ENCODE peak calls at places on chromosomes 3 and 15, in six cellular contexts. W is ovary, E is sigmoid colon, Y is heart left ventricle, B is lower leg skin, N is breast epithelium. P is an unnamed sample.
A peak's percentile ranks its signal among the peaks of the same experiment; 100 is the strongest.

GRCh38 chr3:100968908-100969556 is 24.2 kb downstream of the ABI3BP start:
- DNase-seq in W (no peak), E (peak; percentile 73), Y (peak; percentile 26), B (no peak), N (no peak), P (no peak)

GRCh38 chr3:124298951-124299350 is 307.0 kb upstream of the ROPN1 start:
- DNase-seq in W (no peak), E (no peak), Y (no peak), B (no peak), N (no peak), P (no peak)

GRCh38 chr3:71680588-71680987 is 44.6 kb downstream of the EIF4E3 start:
- DNase-seq in W (no peak), E (no peak), Y (no peak), B (no peak), N (no peak), P (peak; percentile 24)

GRCh38 chr15:82108489-82109078 is 62.8 kb upstream of the MEX3B start:
- DNase-seq in W (peak; percentile 30), E (peak; percentile 70), Y (peak; percentile 55), B (peak; percentile 92), N (peak; percentile 40), P (peak; percentile 48)

GRCh38 chr3:57646723-57647122 is 46.2 kb downstream of the DENND6A start:
- DNase-seq in W (no peak), E (no peak), Y (peak; percentile 35), B (no peak), N (no peak), P (no peak)

GRCh38 chr15:88057836-88058235 is 198.7 kb downstream of the NTRK3 start:
- DNase-seq in W (no peak), E (no peak), Y (no peak), B (no peak), N (no peak), P (no peak)

GRCh38 chr15:101115887-101116680 is 135.8 kb downstream of the CHSY1 start:
- DNase-seq in W (peak; percentile 57), E (peak; percentile 84), Y (peak; percentile 72), B (no peak), N (peak; percentile 70), P (no peak)

GRCh38 chr15:73724211-73724610 is 28.9 kb downstream of the INSYN1 start:
- DNase-seq in W (no peak), E (no peak), Y (no peak), B (no peak), N (no peak), P (no peak)

GRCh38 chr15:32765236-32765635 is 47.4 kb downstream of the GREM1 start:
- DNase-seq in W (no peak), E (no peak), Y (no peak), B (no peak), N (no peak), P (no peak)

GRCh38 chr15:44882499-44882968 is 74.0 kb upstream of the TERB2 start:
- DNase-seq in W (no peak), E (no peak), Y (no peak), B (no peak), N (no peak), P (peak; percentile 7)

GRCh38 chr15:77251662-77252061 is 168.2 kb downstream of the PEAK1 start:
- DNase-seq in W (no peak), E (no peak), Y (no peak), B (no peak), N (no peak), P (no peak)
- TF ChIP-seq POLR2A in W (no peak), E (no peak), Y (no peak), B (no peak), N (no peak), P (no peak)

GRCh38 chr3:127597020-127597771 is 1.0 kb upstream of the MCM2 start:
- DNase-seq in W (no peak), E (no peak), Y (no peak), B (no peak), N (no peak), P (no peak)
- TF ChIP-seq POLR2A in W (no peak), E (no peak), Y (no peak), B (no peak), N (no peak), P (no peak)

GRCh38 chr3:195178124-195178910 is 92.6 kb downstream of the XXYLT1 start:
- DNase-seq in W (no peak), E (peak; percentile 14), Y (peak; percentile 63), B (peak; percentile 86), N (no peak), P (no peak)
- TF ChIP-seq POLR2A in W (no peak), E (no peak), Y (no peak), B (no peak), N (no peak), P (no peak)

GRCh38 chr15:68228971-68229385 is 550 bp downstream of the CLN6 start:
- DNase-seq in W (no peak), E (no peak), Y (no peak), B (peak; percentile 91), N (no peak), P (peak; percentile 23)

GRCh38 chr15:68228143-68228970 is 1.2 kb downstream of the CLN6 start:
- DNase-seq in W (no peak), E (no peak), Y (no peak), B (peak; percentile 78), N (no peak), P (peak; percentile 15)

GRCh38 chr15:68231102-68231818 is 1.7 kb upstream of the CLN6 start:
- DNase-seq in W (no peak), E (no peak), Y (no peak), B (peak; percentile 58), N (no peak), P (no peak)

GRCh38 chr15:68230157-68231100 is 901 bp upstream of the CLN6 start:
- DNase-seq in W (no peak), E (no peak), Y (no peak), B (peak; percentile 88), N (no peak), P (no peak)

DNA sequence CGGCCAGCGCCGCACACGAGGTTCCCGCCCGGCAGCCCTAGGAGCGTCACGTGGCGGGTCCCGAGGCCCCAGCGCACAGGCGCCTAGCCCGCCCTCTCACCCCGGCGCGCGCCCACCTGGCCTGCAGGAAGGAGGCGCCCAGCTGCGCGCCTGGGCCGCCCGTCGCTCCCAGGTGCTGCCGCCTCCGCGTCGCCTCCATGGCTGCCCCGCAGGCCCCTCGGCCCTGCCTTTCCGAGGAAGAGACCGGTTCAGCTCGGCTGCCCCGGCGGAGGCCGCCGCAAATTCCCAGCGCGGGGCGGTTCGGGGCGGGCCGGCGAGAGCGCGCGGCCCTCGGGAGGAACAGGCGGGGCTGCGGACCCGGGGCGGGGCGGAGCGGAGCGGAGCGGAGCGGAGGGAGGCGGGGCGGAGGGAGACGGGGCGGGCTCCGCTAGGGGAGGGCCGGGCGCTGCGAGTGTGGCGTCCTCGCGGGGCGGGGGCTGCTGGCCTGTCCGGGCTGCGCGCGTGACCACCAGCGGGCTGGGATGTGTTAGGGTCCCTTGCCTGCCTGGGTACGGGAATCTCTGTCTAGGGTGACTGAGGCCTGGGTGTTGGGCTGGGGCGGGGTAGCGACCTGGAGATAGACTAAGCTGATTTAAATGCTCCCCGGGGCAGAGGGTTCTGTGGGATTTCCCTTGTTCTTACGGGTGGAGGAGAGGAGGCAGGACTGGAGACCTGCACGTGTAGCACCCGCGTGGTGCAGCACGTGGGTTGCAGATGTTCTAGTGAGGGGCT is at the start of gene CLN6:
- DNase-seq in W (peak; percentile 83), E (peak; percentile 90), Y (peak; percentile 85), B (peak; percentile 96), N (peak; percentile 60), P (peak; percentile 74)
- TF ChIP-seq POLR2A in W (no peak), E (no peak), Y (no peak), B (no peak), N (no peak), P (peak; percentile 43)

GRCh38 chr15:31216210-31216911 is 110.3 kb upstream of the KLF13 start:
- DNase-seq in W (peak; percentile 84), E (peak; percentile 95), Y (peak; percentile 95), B (peak; percentile 99), N (peak; percentile 77), P (peak; percentile 87)
- TF ChIP-seq POLR2A in W (no peak), E (no peak), Y (no peak), B (no peak), N (no peak), P (no peak)

GRCh38 chr15:57380854-57381253 is 4.5 kb downstream of the CGNL1 start:
- DNase-seq in W (no peak), E (no peak), Y (no peak), B (no peak), N (no peak), P (no peak)

GRCh38 chr15:57384024-57384423 is 7.7 kb downstream of the CGNL1 start:
- DNase-seq in W (no peak), E (peak; percentile 71), Y (peak; percentile 72), B (peak; percentile 79), N (no peak), P (no peak)

GRCh38 chr15:57382969-57383368 is 6.7 kb downstream of the CGNL1 start:
- DNase-seq in W (no peak), E (no peak), Y (no peak), B (no peak), N (no peak), P (no peak)

GRCh38 chr15:57384816-57385215 is 8.5 kb downstream of the CGNL1 start:
- DNase-seq in W (no peak), E (no peak), Y (no peak), B (no peak), N (no peak), P (no peak)

DNA sequence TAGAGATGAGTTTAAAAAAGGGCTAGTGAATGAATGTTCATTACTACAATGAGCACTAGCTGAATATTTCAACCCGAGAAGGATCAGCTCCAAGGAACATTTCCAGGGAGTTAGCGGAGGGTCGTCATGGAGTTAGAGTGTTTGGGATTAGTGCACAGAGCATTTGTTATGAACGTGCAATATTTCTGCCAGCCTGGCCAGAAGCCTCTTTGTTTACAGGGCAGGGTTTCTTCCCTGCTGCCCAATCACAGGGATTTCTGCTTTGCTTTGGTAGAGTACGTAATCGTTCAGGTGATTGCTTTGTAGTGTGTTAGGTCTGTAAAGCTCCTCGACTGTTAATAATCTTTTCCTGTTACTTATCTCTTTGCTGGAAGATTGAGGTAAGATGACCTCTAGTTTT is 5.9 kb downstream of the CGNL1 start:
- DNase-seq in W (no peak), E (no peak), Y (no peak), B (no peak), N (no peak), P (no peak)
- TF ChIP-seq POLR2A in W (no peak), E (no peak), Y (no peak), B (no peak), N (no peak), P (no peak)

GRCh38 chr3:128051837-128052766 is at the start of gene SEC61A1:
- DNase-seq in W (peak; percentile 97), E (peak; percentile 96), Y (peak; percentile 96), B (peak; percentile 99), N (peak; percentile 91), P (peak; percentile 93)
- TF ChIP-seq POLR2A in W (peak; percentile 42), E (peak; percentile 38), Y (peak; percentile 61), B (no peak), N (no peak), P (peak; percentile 94)

DNA sequence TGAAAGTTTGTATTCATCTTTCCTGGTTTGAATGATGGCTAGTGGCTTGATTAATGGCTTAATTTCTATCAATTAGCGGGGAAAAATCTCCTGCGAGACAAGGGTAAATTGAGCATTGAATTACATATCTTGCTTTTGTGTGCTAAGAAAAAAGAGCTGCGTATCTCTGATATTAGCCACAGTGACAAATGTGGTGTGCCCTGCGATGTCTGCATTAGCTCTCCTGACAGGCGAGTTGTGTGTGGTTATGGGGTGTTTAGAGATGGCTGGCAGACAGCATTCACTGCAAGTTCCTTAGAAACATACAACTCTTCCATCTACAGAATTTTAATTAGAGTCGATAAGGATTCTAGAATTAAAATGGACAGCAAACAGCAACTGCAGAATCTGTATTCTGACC is 42.7 kb upstream of the MLF1 start:
- DNase-seq in W (no peak), E (no peak), Y (no peak), B (no peak), N (no peak), P (no peak)
- TF ChIP-seq POLR2A in W (no peak), E (no peak), Y (no peak), B (no peak), N (no peak), P (no peak)